ENCODE peak calls at places on chromosome 19, in seven cellular contexts. G is spleen, M is heart left ventricle, Y is testis, K is IMR-90, H is body of pancreas, N is uterus. A is an unnamed sample.

GRCh38 chr19:42199440-42200115 is 17.9 kb downstream of the DEDD2 start:
- DNase-seq in G (peak), H (no peak), N (no peak), K (no peak), M (no peak), Y (no peak), A (peak)

GRCh38 chr19:49512970-49513745 is 697 bp downstream of the FCGRT start:
- DNase-seq in H (peak), M (peak), N (peak), G (peak), K (no peak), Y (peak), A (no peak)

GRCh38 chr19:37988758-37989635 is 82.0 kb downstream of the SIPA1L3 start:
- DNase-seq in G (peak), Y (no peak), H (no peak), N (no peak), M (no peak), K (no peak), A (no peak)

GRCh38 chr19:19911150-19911549 is 10.4 kb downstream of the ZNF93 start:
- DNase-seq in Y (no peak), M (no peak), K (peak), H (no peak), G (no peak), N (peak), A (no peak)

GRCh38 chr19:55046975-55047622 is 9.0 kb upstream of the GP6 start:
- DNase-seq in Y (no peak), G (no peak), H (no peak), K (no peak), M (no peak), N (no peak), A (no peak)

GRCh38 chr19:47447470-47448359 is 24.0 kb downstream of the SLC8A2 start:
- DNase-seq in K (peak), Y (peak), G (no peak), N (peak), H (peak), M (no peak), A (peak)

GRCh38 chr19:47275866-47276461 is 1.3 kb downstream of the INAFM1 start:
- DNase-seq in N (peak), Y (peak), M (peak), K (peak), G (peak), H (no peak), A (no peak)

GRCh38 chr19:14405380-14405757 is 13.8 kb downstream of the DDX39A start:
- DNase-seq in Y (no peak), G (no peak), M (no peak), H (no peak), N (no peak), K (no peak), A (no peak)

GRCh38 chr19:33673996-33674395 is 52.2 kb downstream of the CHST8 start:
- DNase-seq in M (no peak), K (no peak), H (no peak), Y (no peak), G (peak), N (no peak), A (no peak)

GRCh38 chr19:49497047-49497789 is 984 bp downstream of the RPS11 start:
- DNase-seq in Y (peak), K (peak), H (peak), M (peak), G (peak), N (no peak), A (peak)

GRCh38 chr19:10086032-10086903 is at the start of gene SHFL:
- DNase-seq in H (peak), Y (peak), N (peak), M (peak), G (peak), K (peak), A (peak)
- TF ChIP-seq POLR2A in H (peak), Y (no peak), N (peak), M (peak), G (peak), K (peak), A (peak)

DNA sequence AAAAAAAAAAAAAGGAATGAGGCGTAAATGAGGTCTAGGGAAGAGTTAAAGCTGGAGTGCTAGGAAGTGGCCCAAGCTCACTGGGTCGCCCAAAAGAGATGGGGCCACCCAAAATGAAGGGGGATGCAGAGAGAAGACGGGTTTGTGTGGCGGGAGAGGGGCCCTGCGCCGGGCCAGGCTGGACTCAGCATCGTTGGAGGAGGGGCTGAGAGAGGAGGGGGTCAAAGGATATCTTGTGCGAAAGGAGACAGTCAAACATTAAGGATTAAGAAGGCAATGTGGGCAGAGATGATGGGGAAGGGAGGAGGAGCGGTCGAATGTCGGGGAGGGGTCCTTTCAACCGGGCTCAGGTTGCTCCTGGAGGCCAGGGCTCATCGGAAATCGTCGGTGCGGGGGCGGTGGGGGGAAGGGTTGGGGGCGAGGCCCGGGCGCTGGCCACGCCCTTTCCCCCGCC is 825 bp upstream of the CARM1 start:
- DNase-seq in Y (no peak), M (no peak), G (no peak), K (no peak), H (no peak), N (no peak), A (no peak)
- TF ChIP-seq POLR2A in Y (no peak), M (no peak), G (no peak), K (no peak), H (no peak), N (no peak), A (no peak)

GRCh38 chr19:12782424-12783225 is 7.3 kb upstream of the HOOK2 start:
- DNase-seq in N (peak), Y (peak), K (peak), H (peak), G (peak), M (peak), A (peak)
- TF ChIP-seq POLR2A in N (peak), Y (no peak), K (peak), H (peak), G (peak), M (peak), A (peak)

GRCh38 chr19:10104665-10105221 is 1.4 kb upstream of the PPAN start:
- DNase-seq in H (no peak), N (no peak), G (peak), M (no peak), K (no peak), Y (no peak), A (peak)
- TF ChIP-seq POLR2A in H (no peak), N (no peak), G (no peak), M (no peak), K (no peak), Y (no peak), A (no peak)

DNA sequence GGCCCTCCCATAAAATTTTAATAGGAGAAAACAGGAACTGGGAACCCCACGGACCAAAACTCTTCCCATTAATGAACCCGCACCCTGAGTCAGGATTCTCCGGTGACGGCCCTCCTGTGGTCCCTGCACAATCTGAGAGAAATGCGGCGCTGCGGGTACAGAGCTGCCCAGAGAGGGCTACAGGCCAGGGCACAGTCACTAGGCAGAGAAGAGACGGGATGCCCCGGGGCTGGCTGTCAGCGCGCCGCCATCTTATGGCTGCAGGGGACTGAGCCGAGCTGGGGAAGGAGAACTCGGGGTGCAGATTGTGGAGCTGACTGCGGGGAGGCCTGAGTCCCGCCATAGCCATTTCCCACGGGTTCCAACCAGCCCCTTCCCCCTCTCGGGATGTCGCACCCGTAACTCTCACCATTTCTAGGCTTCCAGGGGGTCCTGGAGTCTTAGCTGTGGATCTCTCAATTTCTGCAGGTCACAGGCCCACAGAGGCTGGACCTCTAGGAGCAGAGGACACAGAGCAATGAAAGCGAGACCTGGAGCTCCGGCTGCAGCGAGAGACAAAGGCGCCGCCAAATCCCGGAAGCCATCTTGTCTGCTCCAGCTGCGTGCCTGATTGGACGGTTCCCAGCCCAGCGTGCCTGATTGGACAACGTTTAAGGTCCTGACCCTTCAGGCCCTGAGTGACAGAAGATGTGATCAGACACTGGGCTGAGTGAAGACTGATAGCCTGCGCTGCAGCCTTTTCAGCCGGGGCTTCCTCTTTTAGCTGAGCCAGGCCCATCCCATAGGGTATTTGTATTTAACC is at the start of gene ZNF675:
- DNase-seq in H (peak), M (peak), K (peak), G (peak), Y (peak), N (peak), A (peak)
- TF ChIP-seq POLR2A in H (no peak), M (peak), K (peak), G (no peak), Y (no peak), N (no peak), A (peak)

A was measured in erythroblast.